ENCODE peak calls at places on chromosomes 12 and 14, in six cellular contexts. One of them, this sample, is unnamed.

GRCh38 chr12:51621155-51621922 is 30.3 kb downstream of the SCN8A start:
- DNase-seq in SK-N-SH: no peak
- DNase-seq in IMR-90: peak; percentile 78
- DNase-seq in GM12878: no peak
- DNase-seq in HepG2: no peak
- DNase-seq in A549: no peak
- DNase-seq in this sample: no peak

GRCh38 chr12:117762143-117762542 is 206.6 kb downstream of the KSR2 start:
- DNase-seq in GM12878: no peak
- DNase-seq in SK-N-SH: no peak
- DNase-seq in A549: no peak
- DNase-seq in IMR-90: no peak
- DNase-seq in HepG2: no peak
- DNase-seq in this sample: no peak

GRCh38 chr14:75493580-75494130 is 28.6 kb upstream of the BATF start:
- DNase-seq in GM12878: no peak
- DNase-seq in SK-N-SH: no peak
- DNase-seq in A549: no peak
- DNase-seq in HepG2: no peak
- DNase-seq in IMR-90: no peak
- DNase-seq in this sample: no peak

GRCh38 chr12:45170456-45171042 is 45.3 kb upstream of the ANO6 start:
- DNase-seq in A549: peak; percentile 65
- DNase-seq in HepG2: peak; percentile 62
- DNase-seq in IMR-90: peak; percentile 77
- DNase-seq in GM12878: peak; percentile 26
- DNase-seq in SK-N-SH: peak; percentile 67
- DNase-seq in this sample: peak; percentile 76

GRCh38 chr12:96070670-96071279 is 35.4 kb upstream of the LTA4H start:
- DNase-seq in IMR-90: no peak
- DNase-seq in HepG2: peak; percentile 18
- DNase-seq in GM12878: peak; percentile 17
- DNase-seq in SK-N-SH: peak; percentile 23
- DNase-seq in A549: no peak
- DNase-seq in this sample: peak; percentile 17

GRCh38 chr14:100203146-100203545 is 35.8 kb upstream of the YY1 start:
- DNase-seq in HepG2: no peak
- DNase-seq in IMR-90: no peak
- DNase-seq in A549: no peak
- DNase-seq in GM12878: no peak
- DNase-seq in SK-N-SH: no peak
- DNase-seq in this sample: no peak

GRCh38 chr12:64457036-64457435 is 5.1 kb downstream of the TBK1 start:
- DNase-seq in GM12878: no peak
- DNase-seq in A549: no peak
- DNase-seq in HepG2: no peak
- DNase-seq in SK-N-SH: no peak
- DNase-seq in IMR-90: peak; percentile 48
- DNase-seq in this sample: peak; percentile 89

GRCh38 chr12:54565658-54566552 is 16.5 kb downstream of the PDE1B start:
- DNase-seq in SK-N-SH: no peak
- DNase-seq in A549: no peak
- DNase-seq in HepG2: no peak
- DNase-seq in GM12878: no peak
- DNase-seq in IMR-90: no peak
- DNase-seq in this sample: no peak

GRCh38 chr12:18853570-18854366 is 115.8 kb downstream of the CAPZA3 start:
- DNase-seq in IMR-90: no peak
- DNase-seq in A549: no peak
- DNase-seq in GM12878: no peak
- DNase-seq in SK-N-SH: no peak
- DNase-seq in HepG2: no peak
- DNase-seq in this sample: no peak

GRCh38 chr12:28023156-28023887 is 50.8 kb upstream of the PTHLH start:
- DNase-seq in SK-N-SH: no peak
- DNase-seq in IMR-90: peak; percentile 95
- DNase-seq in A549: no peak
- DNase-seq in GM12878: no peak
- DNase-seq in HepG2: peak; percentile 20
- DNase-seq in this sample: no peak

GRCh38 chr12:11978985-11979384 is 91.8 kb upstream of the BCL2L14 start:
- DNase-seq in SK-N-SH: no peak
- DNase-seq in GM12878: no peak
- DNase-seq in HepG2: no peak
- DNase-seq in IMR-90: peak; percentile 28
- DNase-seq in A549: no peak
- DNase-seq in this sample: no peak

GRCh38 chr12:1812650-1813302 is 7.6 kb upstream of the LRTM2 start:
- DNase-seq in SK-N-SH: no peak
- DNase-seq in A549: no peak
- DNase-seq in IMR-90: peak; percentile 48
- DNase-seq in GM12878: no peak
- DNase-seq in HepG2: peak; percentile 79
- DNase-seq in this sample: peak; percentile 31

GRCh38 chr12:8905546-8905945 is 8.8 kb upstream of the PHC1 start:
- DNase-seq in IMR-90: no peak
- DNase-seq in SK-N-SH: no peak
- DNase-seq in A549: no peak
- DNase-seq in GM12878: no peak
- DNase-seq in HepG2: no peak
- DNase-seq in this sample: no peak

GRCh38 chr12:26112703-26113147 is 12.1 kb downstream of the BHLHE41 start:
- DNase-seq in GM12878: no peak
- DNase-seq in HepG2: no peak
- DNase-seq in A549: no peak
- DNase-seq in SK-N-SH: no peak
- DNase-seq in IMR-90: peak; percentile 22
- DNase-seq in this sample: no peak

GRCh38 chr14:103016071-103016470 is 41.3 kb downstream of the CDC42BPB start:
- DNase-seq in GM12878: no peak
- DNase-seq in A549: no peak
- DNase-seq in SK-N-SH: no peak
- DNase-seq in IMR-90: no peak
- DNase-seq in HepG2: no peak
- DNase-seq in this sample: no peak

GRCh38 chr14:75548544-75548943 is 26.3 kb downstream of the BATF start:
- DNase-seq in GM12878: no peak
- DNase-seq in IMR-90: peak; percentile 32
- DNase-seq in A549: no peak
- DNase-seq in SK-N-SH: no peak
- DNase-seq in HepG2: no peak
- DNase-seq in this sample: no peak

GRCh38 chr14:59067135-59067894 is 121.2 kb upstream of the DAAM1 start:
- DNase-seq in IMR-90: peak; percentile 17
- DNase-seq in GM12878: no peak
- DNase-seq in HepG2: no peak
- DNase-seq in SK-N-SH: no peak
- DNase-seq in A549: no peak
- DNase-seq in this sample: no peak

GRCh38 chr12:4648099-4648498 is 752 bp downstream of the AKAP3 start:
- DNase-seq in SK-N-SH: no peak
- DNase-seq in HepG2: no peak
- DNase-seq in A549: no peak
- DNase-seq in IMR-90: no peak
- DNase-seq in GM12878: no peak
- DNase-seq in this sample: no peak

GRCh38 chr14:49506650-49507049 is 79.5 kb downstream of the RPS29 start:
- DNase-seq in A549: no peak
- DNase-seq in HepG2: no peak
- DNase-seq in IMR-90: no peak
- DNase-seq in GM12878: no peak
- DNase-seq in SK-N-SH: no peak
- DNase-seq in this sample: no peak

GRCh38 chr12:26058818-26059217 is 66.0 kb downstream of the BHLHE41 start:
- DNase-seq in IMR-90: no peak
- DNase-seq in A549: no peak
- DNase-seq in GM12878: no peak
- DNase-seq in HepG2: no peak
- DNase-seq in SK-N-SH: no peak
- DNase-seq in this sample: no peak

GRCh38 chr12:112140728-112141127 is 15.4 kb downstream of the TRAFD1 start:
- DNase-seq in SK-N-SH: no peak
- DNase-seq in IMR-90: no peak
- DNase-seq in HepG2: no peak
- DNase-seq in GM12878: no peak
- DNase-seq in A549: no peak
- DNase-seq in this sample: no peak

GRCh38 chr12:93786669-93787397 is 109.7 kb downstream of the CRADD start:
- DNase-seq in IMR-90: no peak
- DNase-seq in A549: no peak
- DNase-seq in GM12878: no peak
- DNase-seq in HepG2: no peak
- DNase-seq in SK-N-SH: no peak
- DNase-seq in this sample: no peak

GRCh38 chr14:92542766-92543554 is 29.4 kb downstream of the RIN3 start:
- DNase-seq in GM12878: no peak
- DNase-seq in HepG2: no peak
- DNase-seq in A549: no peak
- DNase-seq in IMR-90: no peak
- DNase-seq in SK-N-SH: no peak
- DNase-seq in this sample: no peak

GRCh38 chr12:8819676-8819980 is 2.8 kb upstream of the A2ML1 start:
- DNase-seq in SK-N-SH: no peak
- DNase-seq in GM12878: no peak
- DNase-seq in HepG2: no peak
- DNase-seq in A549: no peak
- DNase-seq in IMR-90: peak; percentile 9
- DNase-seq in this sample: peak; percentile 30

GRCh38 chr14:94132285-94132887 is 3.0 kb upstream of the IFI27L2 start:
- DNase-seq in A549: peak; percentile 55
- DNase-seq in SK-N-SH: peak; percentile 52
- DNase-seq in GM12878: no peak
- DNase-seq in HepG2: peak; percentile 72
- DNase-seq in IMR-90: peak; percentile 70
- DNase-seq in this sample: peak; percentile 25

GRCh38 chr12:80268924-80269749 is 169.8 kb downstream of the OTOGL start:
- DNase-seq in GM12878: no peak
- DNase-seq in HepG2: no peak
- DNase-seq in IMR-90: peak; percentile 93
- DNase-seq in A549: peak; percentile 7
- DNase-seq in SK-N-SH: no peak
- DNase-seq in this sample: no peak
- TF ChIP-seq SMC3 in GM12878: no peak
- TF ChIP-seq SMC3 in HepG2: no peak
- TF ChIP-seq SMC3 in IMR-90: no peak
- TF ChIP-seq SMC3 in A549: no peak
- TF ChIP-seq SMC3 in SK-N-SH: no peak
- TF ChIP-seq SMC3 in this sample: no peak

DNA sequence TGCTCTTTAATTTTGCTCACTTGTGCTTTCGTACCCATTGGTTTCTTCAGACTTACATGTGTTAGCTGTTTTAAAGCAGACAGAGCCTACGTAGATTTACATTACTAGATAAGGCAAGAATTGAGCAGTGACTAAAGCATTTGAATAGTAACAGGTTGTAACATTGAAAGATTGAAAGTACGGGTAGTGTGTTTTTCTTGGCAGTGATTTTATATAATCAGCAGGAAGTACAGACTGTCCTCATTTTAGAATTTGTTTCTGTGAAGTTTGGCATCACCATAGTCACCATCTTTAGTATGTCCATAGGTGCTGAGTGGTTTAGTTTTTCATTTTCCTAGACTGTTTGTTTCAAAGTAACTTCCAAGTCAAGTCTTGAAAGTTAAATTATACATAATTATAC is 14.0 kb downstream of the RTRAF start:
- DNase-seq in SK-N-SH: no peak
- DNase-seq in A549: no peak
- DNase-seq in IMR-90: peak; percentile 75
- DNase-seq in GM12878: no peak
- DNase-seq in HepG2: no peak
- DNase-seq in this sample: no peak
- TF ChIP-seq SMC3 in SK-N-SH: no peak
- TF ChIP-seq SMC3 in A549: no peak
- TF ChIP-seq SMC3 in IMR-90: no peak
- TF ChIP-seq SMC3 in GM12878: no peak
- TF ChIP-seq SMC3 in HepG2: no peak
- TF ChIP-seq SMC3 in this sample: no peak

GRCh38 chr14:60862283-60862682 is 118.6 kb downstream of the TRMT5 start:
- DNase-seq in HepG2: no peak
- DNase-seq in GM12878: no peak
- DNase-seq in IMR-90: no peak
- DNase-seq in A549: no peak
- DNase-seq in SK-N-SH: no peak
- DNase-seq in this sample: no peak
- TF ChIP-seq SMC3 in HepG2: no peak
- TF ChIP-seq SMC3 in GM12878: no peak
- TF ChIP-seq SMC3 in IMR-90: no peak
- TF ChIP-seq SMC3 in A549: no peak
- TF ChIP-seq SMC3 in SK-N-SH: no peak
- TF ChIP-seq SMC3 in this sample: no peak

GRCh38 chr12:109130297-109130696 is 13.9 kb downstream of the ACACB start:
- DNase-seq in A549: no peak
- DNase-seq in SK-N-SH: no peak
- DNase-seq in IMR-90: no peak
- DNase-seq in HepG2: no peak
- DNase-seq in GM12878: no peak
- DNase-seq in this sample: no peak

GRCh38 chr12:109124878-109125648 is 8.7 kb downstream of the ACACB start:
- DNase-seq in A549: no peak
- DNase-seq in SK-N-SH: no peak
- DNase-seq in IMR-90: no peak
- DNase-seq in HepG2: no peak
- DNase-seq in GM12878: no peak
- DNase-seq in this sample: no peak

GRCh38 chr12:109125791-109126190 is 9.4 kb downstream of the ACACB start:
- DNase-seq in HepG2: no peak
- DNase-seq in GM12878: no peak
- DNase-seq in SK-N-SH: no peak
- DNase-seq in A549: no peak
- DNase-seq in IMR-90: no peak
- DNase-seq in this sample: no peak

GRCh38 chr12:109126781-109127180 is 10.4 kb downstream of the ACACB start:
- DNase-seq in SK-N-SH: no peak
- DNase-seq in HepG2: no peak
- DNase-seq in IMR-90: peak; percentile 18
- DNase-seq in A549: no peak
- DNase-seq in GM12878: no peak
- DNase-seq in this sample: no peak

DNA sequence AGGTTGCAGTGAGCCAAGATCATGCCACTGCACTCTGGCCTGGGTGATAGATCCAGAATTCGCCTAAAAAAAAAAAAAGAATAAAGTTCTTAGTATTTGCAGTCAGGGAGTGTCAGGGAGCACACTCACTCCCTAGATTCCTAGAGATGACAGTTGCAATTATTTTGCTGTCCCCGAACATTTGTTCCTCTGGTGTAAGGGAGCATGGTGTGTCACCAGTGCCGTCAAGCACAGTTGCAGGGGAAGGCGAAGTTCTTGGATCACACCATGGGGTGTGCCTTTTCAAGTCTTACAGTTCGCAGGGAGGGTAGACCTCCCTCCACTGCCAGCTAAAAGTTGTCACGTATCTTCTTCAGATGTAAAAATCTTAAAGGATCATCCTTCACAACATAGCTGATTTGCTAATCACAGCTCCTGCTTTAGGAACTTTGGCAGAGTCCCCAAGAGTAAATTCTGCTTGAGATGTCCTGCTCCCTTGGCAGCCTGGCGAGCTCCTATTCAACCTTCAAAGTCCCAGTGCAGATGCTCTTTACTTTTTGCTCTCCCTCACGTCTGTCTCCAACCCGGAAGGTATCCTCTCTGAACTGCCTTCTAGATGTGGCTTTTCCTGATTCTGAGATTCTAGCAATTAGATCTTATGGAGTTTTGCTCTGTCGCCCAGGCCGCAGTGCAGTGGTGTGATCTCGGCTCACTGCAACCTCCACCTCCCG is 11.3 kb downstream of the ACACB start:
- DNase-seq in HepG2: no peak
- DNase-seq in SK-N-SH: no peak
- DNase-seq in IMR-90: no peak
- DNase-seq in A549: no peak
- DNase-seq in GM12878: no peak
- DNase-seq in this sample: no peak
- TF ChIP-seq SMC3 in HepG2: no peak
- TF ChIP-seq SMC3 in SK-N-SH: no peak
- TF ChIP-seq SMC3 in IMR-90: no peak
- TF ChIP-seq SMC3 in A549: no peak
- TF ChIP-seq SMC3 in GM12878: no peak
- TF ChIP-seq SMC3 in this sample: no peak